ENCODE peak calls at places on chromosomes 3 and 15, in seven cellular contexts. E, A, D, X, Y, Z and Q are unnamed samples. For H3K4me1, the result is how much of the 10 kb centered on the place peaks cover.

GRCh38 chr15:51229907-51230328 is 108.5 kb downstream of the CYP19A1 start:
- DNase-seq in E (peak), A (peak), D (peak), X (peak), Y (no peak), Z (peak), Q (no peak)

GRCh38 chr3:187985636-187986035 is 168.3 kb upstream of the LPP start:
- DNase-seq in E (peak), A (no peak), D (no peak), X (no peak), Y (no peak), Z (no peak), Q (no peak)

GRCh38 chr3:180306691-180307090 is 270.0 kb upstream of the PEX5L start:
- DNase-seq in E (peak), A (no peak), D (peak), X (no peak), Y (no peak), Z (no peak), Q (no peak)

GRCh38 chr15:92803852-92804609 is 96.1 kb upstream of the CHD2 start:
- DNase-seq in E (peak), A (peak), D (peak), X (no peak), Y (no peak), Z (peak), Q (no peak)

GRCh38 chr15:51499379-51499976 is 123.1 kb downstream of the DMXL2 start:
- DNase-seq in E (peak), A (peak), D (peak), X (no peak), Y (no peak), Z (peak), Q (no peak)

GRCh38 chr3:97439373-97439772 is 325.2 kb upstream of the ARL6 start:
- DNase-seq in E (no peak), A (no peak), D (no peak), X (peak), Y (no peak), Z (peak), Q (no peak)

GRCh38 chr3:38016847-38017444 is 12.5 kb downstream of the PLCD1 start:
- DNase-seq in E (no peak), A (no peak), D (no peak), X (no peak), Y (no peak), Z (no peak), Q (no peak)

GRCh38 chr3:143348486-143349327 is 229.1 kb downstream of the CHST2 start:
- DNase-seq in E (no peak), A (no peak), D (no peak), X (no peak), Y (no peak), Z (peak), Q (no peak)

GRCh38 chr3:76039431-76039830 is 254.1 kb upstream of the ZNF717 start:
- DNase-seq in E (peak), A (peak), D (no peak), X (no peak), Y (no peak), Z (no peak), Q (no peak)

GRCh38 chr3:187987919-187988318 is 166.0 kb upstream of the LPP start:
- DNase-seq in E (no peak), A (no peak), D (no peak), X (no peak), Y (no peak), Z (no peak), Q (no peak)

GRCh38 chr15:77631790-77632551 is 741 bp downstream of the LINGO1 start:
- DNase-seq in E (no peak), A (no peak), D (no peak), X (no peak), Y (peak), Z (peak), Q (peak)

GRCh38 chr3:5809811-5810210 is 622.3 kb downstream of the EDEM1 start:
- DNase-seq in E (no peak), A (no peak), D (no peak), X (no peak), Y (no peak), Z (no peak), Q (no peak)

GRCh38 chr15:82936966-82937647 is 15.4 kb downstream of the HOMER2 start:
- DNase-seq in E (peak), A (no peak), D (peak), X (no peak), Y (no peak), Z (no peak), Q (no peak)

GRCh38 chr15:82314769-82315518 is 34.3 kb downstream of the GOLGA6L10 start:
- DNase-seq in E (no peak), A (no peak), D (no peak), X (no peak), Y (no peak), Z (no peak), Q (no peak)

GRCh38 chr15:33547876-33548275 is 237.1 kb downstream of the RYR3 start:
- DNase-seq in E (peak), A (peak), D (peak), X (peak), Y (peak), Z (peak), Q (peak)

GRCh38 chr3:46422617-46423016 is 15.6 kb downstream of the CCRL2 start:
- DNase-seq in E (peak), A (no peak), D (peak), X (no peak), Y (no peak), Z (no peak), Q (no peak)

GRCh38 chr3:8641472-8641871 is 3.1 kb downstream of the SSUH2 start:
- DNase-seq in E (no peak), A (no peak), D (no peak), X (no peak), Y (no peak), Z (no peak), Q (no peak)

GRCh38 chr15:90376789-90377188 is 11.3 kb upstream of the IQGAP1 start:
- DNase-seq in E (no peak), A (no peak), D (no peak), X (no peak), Y (no peak), Z (no peak), Q (no peak)

GRCh38 chr3:129614927-129615363 is 8.5 kb upstream of the PLXND1 start:
- DNase-seq in E (no peak), A (no peak), D (no peak), X (no peak), Y (no peak), Z (no peak), Q (no peak)

GRCh38 chr3:3209057-3209456 is 29.6 kb upstream of the CRBN start:
- DNase-seq in E (no peak), A (no peak), D (no peak), X (no peak), Y (no peak), Z (no peak), Q (no peak)

GRCh38 chr3:166186003-166186402 is 348.8 kb upstream of the BCHE start:
- DNase-seq in E (no peak), A (peak), D (no peak), X (no peak), Y (no peak), Z (no peak), Q (no peak)

GRCh38 chr3:195768414-195768813 is 43.3 kb downstream of the MUC4 start:
- DNase-seq in E (no peak), A (no peak), D (no peak), X (no peak), Y (no peak), Z (no peak), Q (no peak)

GRCh38 chr15:69193948-69194827 is 33.8 kb downstream of the GLCE start:
- DNase-seq in E (peak), A (peak), D (peak), X (no peak), Y (no peak), Z (peak), Q (no peak)

GRCh38 chr3:57155214-57155613 is 9.9 kb downstream of the IL17RD start:
- DNase-seq in E (no peak), A (no peak), D (no peak), X (no peak), Y (no peak), Z (no peak), Q (no peak)

GRCh38 chr15:50145451-50145872 is 26.4 kb upstream of the ATP8B4 start:
- DNase-seq in E (peak), A (peak), D (peak), X (peak), Y (no peak), Z (peak), Q (no peak)

GRCh38 chr3:37993811-37994638 is 3.4 kb downstream of the VILL start:
- DNase-seq in E (peak), A (peak), D (peak), X (peak), Y (peak), Z (peak), Q (peak)

GRCh38 chr3:17258823-17259436 is 374.2 kb downstream of the PLCL2 start:
- DNase-seq in E (peak), A (peak), D (peak), X (peak), Y (no peak), Z (peak), Q (no peak)

GRCh38 chr3:123423026-123423425 is 25.9 kb downstream of the ADCY5 start:
- DNase-seq in E (no peak), A (no peak), D (no peak), X (no peak), Y (no peak), Z (no peak), Q (no peak)

GRCh38 chr3:123421353-123422174 is 27.3 kb downstream of the ADCY5 start:
- DNase-seq in E (no peak), A (peak), D (no peak), X (no peak), Y (no peak), Z (no peak), Q (no peak)

GRCh38 chr3:123420416-123420968 is 28.4 kb downstream of the ADCY5 start:
- DNase-seq in E (no peak), A (no peak), D (no peak), X (no peak), Y (no peak), Z (no peak), Q (no peak)

GRCh38 chr3:123423806-123424205 is 25.1 kb downstream of the ADCY5 start:
- DNase-seq in E (no peak), A (no peak), D (no peak), X (no peak), Y (no peak), Z (no peak), Q (no peak)

DNA sequence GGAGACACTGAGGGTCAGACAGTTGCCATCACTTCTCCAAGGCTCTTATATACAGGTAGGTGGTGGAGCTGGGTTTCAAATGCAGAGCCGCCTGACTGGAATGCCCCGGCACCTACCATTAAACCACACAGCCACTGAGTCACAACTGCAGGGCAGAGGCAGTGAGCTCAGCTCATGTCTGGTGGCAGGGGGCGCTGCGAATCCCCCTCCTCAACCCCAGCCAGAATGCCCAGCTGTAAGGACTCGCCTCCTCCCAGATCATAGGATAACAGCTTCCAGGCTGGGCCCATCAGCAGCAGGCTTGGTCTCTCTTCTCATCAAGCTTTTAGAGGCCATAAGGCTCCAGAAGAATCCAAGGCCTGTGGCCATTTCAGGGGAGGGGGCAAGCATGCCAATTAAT is 26.4 kb downstream of the ADCY5 start:
- DNase-seq in E (no peak), A (no peak), D (no peak), X (no peak), Y (no peak), Z (peak), Q (peak)
- H3K4me1 ChIP-seq in E (under half), A (under half), D (under half), X (under half), Y (under half), Z (under half), Q (under half)

DNA sequence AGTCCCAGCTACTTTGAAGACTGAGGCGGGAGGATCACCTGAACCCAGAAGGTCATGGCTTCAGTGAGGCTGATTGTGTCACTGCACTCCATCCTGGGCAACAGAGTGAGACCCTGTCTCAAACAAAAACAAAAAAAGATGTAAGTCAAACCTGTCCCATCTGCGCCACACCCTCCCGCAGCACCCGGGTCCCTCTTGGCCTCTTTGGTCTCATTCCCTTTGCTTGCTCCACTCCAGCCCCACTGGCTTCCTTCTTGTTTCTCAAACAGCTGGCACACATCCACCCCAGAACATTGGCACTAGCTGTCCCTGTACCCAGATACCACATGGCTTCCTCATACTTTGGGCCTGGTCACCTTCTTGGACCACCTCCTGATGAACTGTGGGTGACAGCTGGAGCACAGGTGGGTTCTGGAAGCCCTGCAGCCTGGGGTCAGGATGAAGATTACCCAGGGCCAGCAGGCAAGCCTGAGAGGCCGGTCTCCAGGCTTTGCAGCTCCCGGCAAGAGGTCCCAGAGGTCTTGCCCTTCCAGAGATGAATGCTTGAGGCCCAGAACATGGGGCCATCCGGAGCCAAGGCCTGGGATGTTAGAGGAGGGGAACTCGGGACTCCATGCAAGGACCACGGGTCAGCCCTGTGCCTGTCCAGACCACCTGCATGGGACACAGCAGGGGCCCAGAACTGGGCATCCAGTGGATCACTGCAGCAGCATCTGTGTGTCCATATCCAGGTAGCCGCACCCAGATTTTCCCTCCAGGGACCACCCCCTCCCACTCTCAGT is 10.9 kb upstream of the GATA2 start:
- DNase-seq in E (no peak), A (no peak), D (peak), X (no peak), Y (no peak), Z (no peak), Q (peak)
- H3K23ac ChIP-seq in E (no peak), A (no peak), D (no peak), X (peak), Y (no peak), Z (no peak), Q (no peak)

DNA sequence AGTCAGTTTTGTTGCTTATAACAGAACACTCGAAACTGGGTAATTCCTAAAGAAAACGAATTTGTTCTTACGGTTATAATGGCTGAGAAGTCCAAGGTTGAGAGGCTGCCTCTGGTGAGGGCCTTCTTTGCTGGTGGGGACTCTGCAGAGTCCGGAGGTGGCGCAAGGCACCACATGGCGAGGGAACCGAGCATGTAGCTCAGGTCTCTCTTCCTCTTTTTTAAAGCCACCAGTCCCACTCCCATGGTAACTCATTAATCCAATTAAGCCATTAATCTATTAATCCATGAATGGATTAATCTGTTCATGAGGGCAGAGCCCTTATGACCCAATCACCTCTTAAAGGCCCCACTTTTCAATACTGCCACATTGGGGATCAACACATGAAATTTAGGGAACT is 50.0 kb downstream of the ROPN1B start:
- DNase-seq in E (no peak), A (no peak), D (no peak), X (no peak), Y (no peak), Z (no peak), Q (no peak)
- H3K4me1 ChIP-seq in E (under half), A (under half), D (under half), X (under half), Y (under half), Z (under half), Q (under half)

GRCh38 chr15:41661078-41661528 is 898 bp downstream of the MGA start:
- DNase-seq in E (no peak), A (no peak), D (no peak), X (no peak), Y (no peak), Z (no peak), Q (no peak)
- H3K23ac ChIP-seq in E (peak), A (no peak), D (no peak), X (no peak), Y (no peak), Z (no peak), Q (no peak)

GRCh38 chr3:154615451-154615850 is 185.5 kb upstream of the GPR149 start:
- DNase-seq in E (no peak), A (no peak), D (no peak), X (no peak), Y (no peak), Z (no peak), Q (no peak)
- H3K4me1 ChIP-seq in E (under half), A (under half), D (under half), X (under half), Y (under half), Z (under half), Q (under half)

GRCh38 chr3:43176666-43177065 is 70.8 kb upstream of the POMGNT2 start:
- DNase-seq in E (no peak), A (no peak), D (no peak), X (no peak), Y (no peak), Z (no peak), Q (no peak)
- H3K23ac ChIP-seq in E (peak), A (no peak), D (no peak), X (no peak), Y (no peak), Z (no peak), Q (no peak)

DNA sequence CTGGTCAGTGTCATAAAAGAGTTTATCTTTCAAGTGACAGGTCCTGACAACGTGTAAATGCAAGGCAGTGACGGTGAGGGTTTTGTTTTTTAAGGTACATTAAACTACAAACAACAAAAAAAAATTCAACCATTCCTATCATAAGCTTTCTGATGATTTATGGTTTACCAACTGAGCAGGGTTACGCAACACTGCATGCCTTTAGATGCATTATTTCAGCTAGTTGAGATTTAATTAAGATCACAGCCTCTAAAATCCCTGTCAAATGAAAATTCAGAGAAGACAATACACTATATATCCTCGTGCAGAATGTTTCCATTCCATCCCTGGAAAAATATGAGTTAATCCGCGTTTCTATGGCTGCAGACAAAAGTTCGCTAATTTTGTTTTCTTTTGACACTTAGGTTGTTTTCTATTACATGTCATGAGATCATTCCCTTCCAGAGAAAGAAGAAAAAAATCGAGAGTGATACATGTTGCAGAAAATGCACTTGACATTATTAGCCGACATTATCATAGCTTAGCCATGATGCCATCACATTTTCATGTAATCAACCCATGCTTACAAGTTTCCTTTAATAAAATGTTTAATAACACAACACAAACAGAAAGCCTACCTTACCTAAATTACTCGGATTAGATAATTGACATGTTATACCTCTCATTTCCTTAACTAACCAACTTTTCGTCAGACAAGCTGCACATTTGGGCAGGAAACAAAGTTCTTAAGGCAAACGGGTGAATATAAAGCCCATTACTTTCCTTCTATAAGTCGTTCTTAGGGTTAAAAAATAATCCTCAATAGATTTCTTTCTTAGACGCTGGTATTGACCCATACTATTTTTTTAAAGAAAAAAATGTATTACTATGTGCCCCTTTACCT is 521.2 kb downstream of the FOXP1 start:
- DNase-seq in E (peak), A (peak), D (peak), X (no peak), Y (no peak), Z (no peak), Q (no peak)
- H3K4me1 ChIP-seq in E (under half), A (under half), D (under half), X (under half), Y (under half), Z (under half), Q (under half)

DNA sequence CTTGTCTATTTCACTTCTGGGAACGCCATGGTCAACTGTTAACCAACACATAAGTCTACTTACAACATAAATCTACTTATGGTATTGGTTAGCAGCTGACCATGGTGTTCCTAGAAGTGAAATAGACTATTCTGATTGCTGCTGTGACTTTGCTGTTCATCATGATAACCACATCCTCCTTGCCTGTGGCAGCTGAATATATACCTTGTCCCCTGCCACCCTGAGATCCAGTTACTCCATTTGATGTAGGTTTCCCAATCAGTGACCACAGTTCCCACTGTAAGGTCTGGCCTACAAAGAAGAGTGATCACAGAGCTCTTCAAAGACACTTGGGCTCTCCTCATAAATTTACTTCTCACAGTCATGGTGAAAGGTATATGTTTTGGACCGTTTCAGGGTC is 66.8 kb upstream of the ALDH1A3 start:
- DNase-seq in E (no peak), A (no peak), D (no peak), X (no peak), Y (no peak), Z (no peak), Q (no peak)
- H3K23ac ChIP-seq in E (no peak), A (no peak), D (no peak), X (no peak), Y (no peak), Z (no peak), Q (no peak)

DNA sequence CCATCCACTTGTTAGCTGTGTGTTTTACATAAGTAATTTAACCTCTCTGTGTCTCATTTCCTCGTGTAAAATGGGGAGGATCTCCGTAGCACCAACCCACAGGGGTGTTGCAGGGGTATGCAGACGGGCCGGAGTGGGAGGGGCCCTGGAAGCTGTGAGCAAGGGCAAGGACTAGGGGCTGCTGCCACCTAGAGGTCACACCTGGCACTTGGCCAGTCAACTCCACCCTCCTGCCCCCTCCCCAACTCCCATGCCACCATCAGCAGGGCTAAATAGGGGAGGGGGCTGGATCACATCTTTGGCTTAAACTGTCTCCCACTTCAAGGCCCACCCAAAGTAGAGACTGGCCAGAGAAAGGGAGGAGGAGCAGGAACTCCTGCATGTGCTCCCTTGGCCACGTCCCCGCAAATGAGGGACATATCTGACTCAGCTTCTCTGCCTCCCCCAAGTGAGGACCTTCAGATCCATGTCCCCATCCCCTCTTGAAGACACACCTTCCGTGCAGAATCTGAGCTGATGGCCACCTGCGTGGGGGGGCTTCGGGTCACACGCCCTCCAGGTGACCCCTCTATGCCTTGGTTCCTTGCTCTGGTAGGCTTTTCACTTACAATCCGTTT is 2.6 kb downstream of the CCDC9B start:
- DNase-seq in E (peak), A (peak), D (peak), X (peak), Y (peak), Z (peak), Q (peak)
- H3K4me1 ChIP-seq in E (under half), A (half or more), D (under half), X (under half), Y (under half), Z (under half), Q (under half)